ENCODE peak calls at places on chromosomes 11 and 22, in four cellular contexts. One of them, this sample, is unnamed.

GRCh38 chr22:33302049-33302545 is 243.9 kb upstream of the SYN3 start:
- DNase-seq in BE2C: peak; percentile 75
- DNase-seq in tibial nerve: peak; percentile 68
- DNase-seq in hepatocyte: peak; percentile 88
- DNase-seq in this sample: peak; percentile 72

GRCh38 chr11:46674463-46675287 is 25.7 kb downstream of the ARHGAP1 start:
- DNase-seq in BE2C: peak; percentile 55
- DNase-seq in hepatocyte: peak; percentile 64
- DNase-seq in tibial nerve: no peak
- DNase-seq in this sample: peak; percentile 61

GRCh38 chr11:34213366-34213765 is 107.9 kb downstream of the NAT10 start:
- DNase-seq in tibial nerve: no peak
- DNase-seq in BE2C: no peak
- DNase-seq in hepatocyte: no peak
- DNase-seq in this sample: no peak

GRCh38 chr11:116135897-116136296 is 631.7 kb upstream of the CADM1 start:
- DNase-seq in tibial nerve: no peak
- DNase-seq in hepatocyte: peak; percentile 16
- DNase-seq in BE2C: no peak
- DNase-seq in this sample: no peak

GRCh38 chr11:26187639-26188038 is 144.3 kb upstream of the ANO3 start:
- DNase-seq in BE2C: no peak
- DNase-seq in hepatocyte: peak; percentile 35
- DNase-seq in tibial nerve: no peak
- DNase-seq in this sample: no peak

GRCh38 chr22:43628253-43628649 is 183.9 kb downstream of the EFCAB6 start:
- DNase-seq in BE2C: no peak
- DNase-seq in tibial nerve: no peak
- DNase-seq in hepatocyte: no peak
- DNase-seq in this sample: peak; percentile 4

GRCh38 chr11:207213-208176 is at the start of the genes BET1L and RIC8A:
- DNase-seq in tibial nerve: peak; percentile 95
- DNase-seq in hepatocyte: peak; percentile 98
- DNase-seq in BE2C: peak; percentile 88
- DNase-seq in this sample: peak; percentile 97

GRCh38 chr11:112277937-112278336 is 17.3 kb upstream of the PLET1 start:
- DNase-seq in tibial nerve: no peak
- DNase-seq in BE2C: no peak
- DNase-seq in hepatocyte: no peak
- DNase-seq in this sample: no peak

GRCh38 chr22:49274754-49275380 is 552.8 kb downstream of the BRD1 start:
- DNase-seq in BE2C: no peak
- DNase-seq in tibial nerve: no peak
- DNase-seq in hepatocyte: no peak
- DNase-seq in this sample: no peak

GRCh38 chr11:132475046-132475445 is 1057.3 kb downstream of the OPCML start:
- DNase-seq in tibial nerve: no peak
- DNase-seq in hepatocyte: no peak
- DNase-seq in BE2C: no peak
- DNase-seq in this sample: peak; percentile 12

GRCh38 chr11:102762414-102762813 is 18.0 kb downstream of the MMP10 start:
- DNase-seq in hepatocyte: no peak
- DNase-seq in tibial nerve: no peak
- DNase-seq in BE2C: no peak
- DNase-seq in this sample: no peak

GRCh38 chr11:111793863-111794262 is 27.7 kb upstream of the PPP2R1B start:
- DNase-seq in BE2C: peak; percentile 71
- DNase-seq in tibial nerve: no peak
- DNase-seq in hepatocyte: no peak
- DNase-seq in this sample: no peak

GRCh38 chr11:2530131-2530854 is 85.5 kb downstream of the KCNQ1 start:
- DNase-seq in BE2C: peak; percentile 0
- DNase-seq in hepatocyte: no peak
- DNase-seq in tibial nerve: no peak
- DNase-seq in this sample: no peak

GRCh38 chr22:49997221-49997599 is 15.4 kb downstream of the IL17REL start:
- DNase-seq in tibial nerve: no peak
- DNase-seq in BE2C: peak; percentile 7
- DNase-seq in hepatocyte: peak; percentile 48
- DNase-seq in this sample: no peak

GRCh38 chr11:117180020-117180419 is 1.5 kb downstream of the SIDT2 start:
- DNase-seq in tibial nerve: no peak
- DNase-seq in hepatocyte: no peak
- DNase-seq in BE2C: no peak
- DNase-seq in this sample: peak; percentile 61

GRCh38 chr11:67504023-67504949 is 877 bp downstream of the PITPNM1 start:
- DNase-seq in hepatocyte: peak; percentile 71
- DNase-seq in BE2C: peak; percentile 38
- DNase-seq in tibial nerve: no peak
- DNase-seq in this sample: peak; percentile 58

GRCh38 chr11:71356904-71357303 is 91.3 kb downstream of the DHCR7 start:
- DNase-seq in tibial nerve: no peak
- DNase-seq in hepatocyte: no peak
- DNase-seq in BE2C: no peak
- DNase-seq in this sample: no peak

GRCh38 chr11:108754901-108755625 is 90.2 kb downstream of the DDX10 start:
- DNase-seq in hepatocyte: no peak
- DNase-seq in tibial nerve: peak; percentile 45
- DNase-seq in BE2C: no peak
- DNase-seq in this sample: peak; percentile 76

GRCh38 chr11:1052133-1053011 is 15.9 kb upstream of the MUC6 start:
- DNase-seq in tibial nerve: no peak
- DNase-seq in BE2C: peak; percentile 4
- DNase-seq in hepatocyte: no peak
- DNase-seq in this sample: no peak

GRCh38 chr22:47128216-47129215 is 366.1 kb downstream of the TBC1D22A start:
- DNase-seq in hepatocyte: no peak
- DNase-seq in BE2C: no peak
- DNase-seq in tibial nerve: no peak
- DNase-seq in this sample: no peak

GRCh38 chr11:1746516-1746931 is 3.9 kb downstream of the IFITM10 start:
- DNase-seq in BE2C: no peak
- DNase-seq in hepatocyte: no peak
- DNase-seq in tibial nerve: no peak
- DNase-seq in this sample: no peak

GRCh38 chr22:40194656-40195055 is 16.9 kb downstream of the TNRC6B start:
- DNase-seq in BE2C: no peak
- DNase-seq in hepatocyte: no peak
- DNase-seq in tibial nerve: no peak
- DNase-seq in this sample: no peak

GRCh38 chr22:36449776-36450175 is 31.7 kb downstream of the TXN2 start:
- DNase-seq in hepatocyte: peak; percentile 3
- DNase-seq in tibial nerve: no peak
- DNase-seq in BE2C: no peak
- DNase-seq in this sample: no peak
- H3K4me1 ChIP-seq in hepatocyte: peaks cover 14% of the 10 kb centered on the region
- H3K4me1 ChIP-seq in tibial nerve: peaks cover 21% of the 10 kb centered on the region
- H3K4me1 ChIP-seq in BE2C: no peaks in the 10 kb centered on the region
- H3K4me1 ChIP-seq in this sample: peaks cover 17% of the 10 kb centered on the region

GRCh38 chr22:45462034-45462655 is 40.5 kb upstream of the FBLN1 start:
- DNase-seq in BE2C: no peak
- DNase-seq in hepatocyte: peak; percentile 56
- DNase-seq in tibial nerve: no peak
- DNase-seq in this sample: no peak
- TF ChIP-seq CTCF in BE2C: peak; percentile 42
- TF ChIP-seq CTCF in hepatocyte: peak; percentile 28
- TF ChIP-seq CTCF in tibial nerve: no peak
- TF ChIP-seq CTCF in this sample: no peak

DNA sequence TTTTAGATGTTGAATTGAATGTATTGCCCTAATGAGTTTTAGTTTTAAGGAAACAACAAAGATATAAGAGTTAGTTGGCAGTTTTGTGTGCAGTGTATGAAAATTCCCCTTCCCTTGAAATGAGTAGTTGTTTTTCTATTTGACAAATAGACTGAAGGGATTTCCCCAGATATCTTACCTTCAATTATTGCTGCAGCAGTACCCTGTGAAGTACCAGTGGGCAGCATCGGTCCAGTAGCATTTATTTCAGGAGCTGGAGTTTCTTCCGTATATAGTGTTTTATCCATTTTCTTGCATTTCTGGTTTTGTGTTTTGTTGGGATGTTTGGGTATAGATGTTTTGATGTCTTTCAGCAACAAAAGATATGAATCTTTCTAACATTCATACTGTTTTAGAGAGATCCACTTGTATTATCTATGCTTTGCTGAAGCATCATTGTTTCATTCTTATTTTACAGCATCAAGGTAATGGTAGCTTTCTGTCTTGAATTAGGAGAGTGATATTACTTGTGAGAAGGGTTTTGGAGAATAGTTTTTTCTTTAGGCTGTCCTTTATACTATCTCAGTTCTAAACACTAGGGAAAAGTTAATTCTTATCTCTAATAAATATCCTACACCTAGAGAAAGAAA is 7.4 kb downstream of the KMT2A start:
- DNase-seq in hepatocyte: no peak
- DNase-seq in BE2C: no peak
- DNase-seq in tibial nerve: no peak
- DNase-seq in this sample: no peak
- H3K4me1 ChIP-seq in hepatocyte: peaks cover 20% of the 10 kb centered on the region
- H3K4me1 ChIP-seq in BE2C: peaks cover 3% of the 10 kb centered on the region
- H3K4me1 ChIP-seq in tibial nerve: peaks cover 52% of the 10 kb centered on the region
- H3K4me1 ChIP-seq in this sample: peaks cover 13% of the 10 kb centered on the region

GRCh38 chr11:86865436-86865835 is 65.1 kb downstream of the PRSS23 start:
- DNase-seq in BE2C: no peak
- DNase-seq in tibial nerve: no peak
- DNase-seq in hepatocyte: no peak
- DNase-seq in this sample: no peak

DNA sequence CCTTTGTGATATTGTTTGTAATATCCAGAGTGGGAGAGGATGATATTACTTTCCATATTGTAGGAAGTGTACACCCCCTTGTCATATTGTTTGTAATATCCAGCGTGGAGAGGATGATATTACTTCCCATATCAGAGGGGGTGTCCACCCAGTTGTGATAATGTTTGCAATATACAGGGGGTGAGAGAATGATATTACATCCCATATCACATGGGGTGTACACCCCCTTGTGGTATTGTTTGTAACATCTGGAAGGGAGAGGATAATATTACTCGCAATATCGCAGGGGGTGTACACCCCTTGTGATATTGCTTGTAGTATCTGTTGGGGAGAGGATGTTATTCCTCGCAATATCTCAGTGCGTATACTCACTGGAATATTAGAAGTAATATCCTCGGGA is 61.5 kb downstream of the PRSS23 start:
- DNase-seq in hepatocyte: no peak
- DNase-seq in tibial nerve: no peak
- DNase-seq in BE2C: no peak
- DNase-seq in this sample: no peak
- TF ChIP-seq CTCF in hepatocyte: no peak
- TF ChIP-seq CTCF in tibial nerve: no peak
- TF ChIP-seq CTCF in BE2C: no peak
- TF ChIP-seq CTCF in this sample: no peak

DNA sequence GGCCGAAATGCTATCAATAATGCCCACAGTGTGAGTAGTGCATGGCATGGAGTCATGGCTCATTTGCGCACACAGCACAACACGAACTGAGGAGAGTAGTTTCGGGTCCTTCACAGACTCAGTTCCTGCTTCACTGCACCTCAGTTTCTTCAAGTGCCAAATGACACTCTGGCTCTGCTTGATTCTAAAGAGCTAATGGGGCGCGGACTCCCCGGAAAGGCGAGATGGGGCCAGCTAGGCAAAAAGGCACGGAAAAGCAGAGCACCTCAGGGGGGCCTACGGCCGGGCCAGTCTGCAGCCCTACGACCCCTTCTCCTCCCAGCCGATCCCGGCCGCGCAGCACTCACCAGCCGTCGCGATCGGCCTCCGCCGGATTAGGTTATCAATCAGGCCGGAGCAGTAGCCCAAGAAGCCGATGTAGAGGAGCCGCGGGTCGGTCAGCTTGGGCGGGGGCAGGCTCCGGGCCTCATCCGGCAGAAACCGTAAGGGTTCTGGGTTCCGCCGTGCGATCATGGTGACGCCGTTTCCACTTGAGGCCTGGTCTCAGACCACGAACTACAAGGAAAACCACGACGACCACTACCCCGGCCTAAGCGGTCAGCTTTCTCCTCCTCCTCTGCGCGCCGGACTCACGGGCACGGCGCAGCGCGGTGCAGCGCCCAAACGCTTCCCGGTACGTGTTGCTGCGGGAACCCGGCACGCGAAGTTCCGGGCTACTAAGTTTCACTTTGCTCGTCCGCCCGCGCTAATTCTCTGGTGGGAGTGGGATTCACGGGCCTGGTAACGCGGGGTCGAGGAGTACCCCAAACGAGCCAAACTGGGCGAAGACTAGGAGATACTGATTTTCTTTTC is at the start of gene NDUFC2:
- DNase-seq in hepatocyte: peak; percentile 90
- DNase-seq in BE2C: peak; percentile 84
- DNase-seq in tibial nerve: peak; percentile 56
- DNase-seq in this sample: peak; percentile 89
- H3K4me1 ChIP-seq in hepatocyte: peaks cover 13% of the 10 kb centered on the region
- H3K4me1 ChIP-seq in BE2C: peaks cover 7% of the 10 kb centered on the region
- H3K4me1 ChIP-seq in tibial nerve: peaks cover 26% of the 10 kb centered on the region
- H3K4me1 ChIP-seq in this sample: peaks cover 9% of the 10 kb centered on the region

GRCh38 chr22:28855355-28856094 is 27.8 kb upstream of the ZNRF3 start:
- DNase-seq in hepatocyte: peak; percentile 74
- DNase-seq in tibial nerve: no peak
- DNase-seq in BE2C: peak; percentile 54
- DNase-seq in this sample: peak; percentile 71
- TF ChIP-seq CTCF in hepatocyte: peak; percentile 88
- TF ChIP-seq CTCF in tibial nerve: peak; percentile 89
- TF ChIP-seq CTCF in BE2C: peak; percentile 99
- TF ChIP-seq CTCF in this sample: peak; percentile 88

GRCh38 chr11:17851697-17852096 is 117.1 kb downstream of the KCNC1 start:
- DNase-seq in BE2C: no peak
- DNase-seq in tibial nerve: no peak
- DNase-seq in hepatocyte: no peak
- DNase-seq in this sample: no peak

GRCh38 chr11:17848709-17849108 is 114.1 kb downstream of the KCNC1 start:
- DNase-seq in BE2C: no peak
- DNase-seq in tibial nerve: no peak
- DNase-seq in hepatocyte: no peak
- DNase-seq in this sample: no peak

GRCh38 chr11:17845431-17845881 is 110.9 kb downstream of the KCNC1 start:
- DNase-seq in hepatocyte: no peak
- DNase-seq in tibial nerve: no peak
- DNase-seq in BE2C: no peak
- DNase-seq in this sample: no peak

GRCh38 chr11:17852246-17852645 is 117.7 kb downstream of the KCNC1 start:
- DNase-seq in hepatocyte: no peak
- DNase-seq in tibial nerve: no peak
- DNase-seq in BE2C: no peak
- DNase-seq in this sample: no peak

DNA sequence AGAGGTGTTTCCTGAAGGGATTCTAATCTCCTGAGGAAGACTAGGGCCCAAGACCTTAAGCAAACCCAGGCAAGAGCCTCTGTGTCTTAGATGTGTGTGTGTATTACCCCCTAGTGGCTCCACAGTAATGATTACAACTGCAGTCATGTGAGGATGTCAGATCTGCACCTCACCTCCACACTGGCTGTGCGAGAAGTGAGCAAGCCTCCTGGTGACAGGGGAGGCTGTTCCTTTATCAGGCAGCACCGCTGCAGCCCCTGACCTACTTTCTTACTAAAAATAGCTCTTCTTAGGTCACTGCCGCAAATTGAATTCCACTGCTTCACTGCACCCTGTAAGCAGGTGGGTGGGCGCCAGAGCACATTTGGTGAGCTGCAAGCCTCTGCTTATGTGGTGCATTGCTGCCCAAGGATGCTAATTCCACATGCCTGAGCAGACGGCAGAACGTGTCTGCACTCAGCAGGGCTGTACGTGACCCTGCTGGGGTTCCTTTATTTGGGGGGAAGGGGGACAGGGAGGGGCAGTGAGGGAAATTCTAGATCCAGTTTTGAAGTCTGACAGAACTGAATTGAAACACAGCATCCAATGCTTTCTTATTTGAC is 112.4 kb downstream of the KCNC1 start:
- DNase-seq in BE2C: peak; percentile 19
- DNase-seq in tibial nerve: no peak
- DNase-seq in hepatocyte: peak; percentile 31
- DNase-seq in this sample: peak; percentile 66
- H3K4me1 ChIP-seq in BE2C: no peaks in the 10 kb centered on the region
- H3K4me1 ChIP-seq in tibial nerve: no peaks in the 10 kb centered on the region
- H3K4me1 ChIP-seq in hepatocyte: no peaks in the 10 kb centered on the region
- H3K4me1 ChIP-seq in this sample: peaks cover 2% of the 10 kb centered on the region

This sample was measured in cardiac muscle cell.